ENCODE peak calls at places on chromosomes 12 and 14, in six cellular contexts. A is fibroblast of mammary gland, X is Panc1, Y is astrocyte of the spinal cord, G is kidney, W is tibial nerve. K is an unnamed sample.

GRCh38 chr12:6276936-6277615 is 33.4 kb upstream of the PLEKHG6 start:
- DNase-seq in A (no peak), X (no peak), Y (no peak), G (no peak), W (no peak), K (no peak)

GRCh38 chr14:74259513-74259912 is 20.3 kb downstream of the VSX2 start:
- DNase-seq in A (no peak), X (no peak), Y (no peak), G (no peak), W (no peak), K (no peak)

GRCh38 chr12:103771466-103771865 is 69.6 kb downstream of the NT5DC3 start:
- DNase-seq in A (peak), X (no peak), Y (peak), G (no peak), W (peak), K (peak)

GRCh38 chr12:102883204-102883799 is 33.7 kb downstream of the PAH start:
- DNase-seq in A (peak), X (peak), Y (peak), G (no peak), W (peak), K (peak)

GRCh38 chr12:94372379-94372930 is 87.2 kb downstream of the CEP83 start:
- DNase-seq in A (no peak), X (no peak), Y (no peak), G (no peak), W (no peak), K (no peak)

GRCh38 chr12:45704968-45705367 is 24.5 kb upstream of the ARID2 start:
- DNase-seq in A (no peak), X (no peak), Y (no peak), G (no peak), W (no peak), K (no peak)

GRCh38 chr12:15693233-15693911 is 95.8 kb downstream of the EPS8 start:
- DNase-seq in A (peak), X (no peak), Y (peak), G (no peak), W (no peak), K (no peak)

GRCh38 chr12:84986586-84986985 is 49.5 kb downstream of the TSPAN19 start:
- DNase-seq in A (no peak), X (no peak), Y (no peak), G (no peak), W (no peak), K (no peak)

GRCh38 chr12:19744760-19745218 is 305.5 kb downstream of the AEBP2 start:
- DNase-seq in A (peak), X (no peak), Y (peak), G (no peak), W (peak), K (peak)

GRCh38 chr14:91931478-91932088 is 15.9 kb downstream of the FBLN5 start:
- DNase-seq in A (no peak), X (no peak), Y (no peak), G (no peak), W (no peak), K (no peak)

GRCh38 chr12:131458931-131459575 is 251.8 kb upstream of the SFSWAP start:
- DNase-seq in A (no peak), X (no peak), Y (no peak), G (no peak), W (no peak), K (no peak)

GRCh38 chr12:96720363-96720705 is 186.7 kb upstream of the NEDD1 start:
- DNase-seq in A (peak), X (no peak), Y (no peak), G (no peak), W (no peak), K (no peak)

GRCh38 chr12:95131589-95132335 is 58.3 kb upstream of the NR2C1 start:
- DNase-seq in A (peak), X (no peak), Y (no peak), G (no peak), W (peak), K (peak)

GRCh38 chr12:42730286-42730685 is 140.7 kb upstream of the PRICKLE1 start:
- DNase-seq in A (peak), X (no peak), Y (peak), G (no peak), W (no peak), K (peak)

GRCh38 chr14:102584871-102585869 is 7.3 kb upstream of the RCOR1 start:
- DNase-seq in A (no peak), X (no peak), Y (no peak), G (no peak), W (no peak), K (peak)

GRCh38 chr14:103280278-103280917 is 53.6 kb upstream of the EIF5 start:
- DNase-seq in A (peak), X (no peak), Y (no peak), G (no peak), W (no peak), K (no peak)

GRCh38 chr12:6902448-6902847 is 2.2 kb upstream of the LRRC23 start:
- DNase-seq in A (no peak), X (no peak), Y (no peak), G (no peak), W (no peak), K (no peak)

GRCh38 chr12:24534632-24535031 is 414.3 kb downstream of the BCAT1 start:
- DNase-seq in A (peak), X (no peak), Y (no peak), G (peak), W (no peak), K (no peak)

GRCh38 chr12:80226576-80226975 is 127.2 kb downstream of the OTOGL start:
- DNase-seq in A (peak), X (no peak), Y (peak), G (no peak), W (no peak), K (peak)

GRCh38 chr12:71756054-71756675 is 1.5 kb downstream of the RAB21 start:
- DNase-seq in A (peak), X (no peak), Y (no peak), G (no peak), W (no peak), K (no peak)

GRCh38 chr12:120940799-120941198 is 36.6 kb upstream of the SPPL3 start:
- DNase-seq in A (peak), X (no peak), Y (no peak), G (no peak), W (no peak), K (peak)

GRCh38 chr12:65779091-65779642 is 45.1 kb upstream of the HMGA2 start:
- DNase-seq in A (peak), X (peak), Y (peak), G (no peak), W (no peak), K (peak)

GRCh38 chr12:6062427-6063378 is 61.8 kb downstream of the VWF start:
- DNase-seq in A (peak), X (peak), Y (peak), G (no peak), W (no peak), K (peak)

GRCh38 chr12:46212108-46212982 is 56.5 kb downstream of the SLC38A1 start:
- DNase-seq in A (peak), X (no peak), Y (no peak), G (no peak), W (no peak), K (no peak)

GRCh38 chr14:51942971-51943370 is 46.4 kb upstream of the RTRAF start:
- DNase-seq in A (no peak), X (no peak), Y (no peak), G (no peak), W (no peak), K (no peak)

GRCh38 chr14:101083564-101084435 is 180.3 kb upstream of the RTL1 start:
- DNase-seq in A (no peak), X (no peak), Y (no peak), G (no peak), W (no peak), K (no peak)

GRCh38 chr14:101078892-101079221 is 175.3 kb upstream of the RTL1 start:
- DNase-seq in A (no peak), X (no peak), Y (no peak), G (no peak), W (no peak), K (no peak)

GRCh38 chr14:101082036-101082435 is 178.5 kb upstream of the RTL1 start:
- DNase-seq in A (no peak), X (no peak), Y (no peak), G (no peak), W (no peak), K (no peak)

GRCh38 chr14:101082436-101083384 is 179.2 kb upstream of the RTL1 start:
- DNase-seq in A (no peak), X (no peak), Y (no peak), G (no peak), W (no peak), K (no peak)

DNA sequence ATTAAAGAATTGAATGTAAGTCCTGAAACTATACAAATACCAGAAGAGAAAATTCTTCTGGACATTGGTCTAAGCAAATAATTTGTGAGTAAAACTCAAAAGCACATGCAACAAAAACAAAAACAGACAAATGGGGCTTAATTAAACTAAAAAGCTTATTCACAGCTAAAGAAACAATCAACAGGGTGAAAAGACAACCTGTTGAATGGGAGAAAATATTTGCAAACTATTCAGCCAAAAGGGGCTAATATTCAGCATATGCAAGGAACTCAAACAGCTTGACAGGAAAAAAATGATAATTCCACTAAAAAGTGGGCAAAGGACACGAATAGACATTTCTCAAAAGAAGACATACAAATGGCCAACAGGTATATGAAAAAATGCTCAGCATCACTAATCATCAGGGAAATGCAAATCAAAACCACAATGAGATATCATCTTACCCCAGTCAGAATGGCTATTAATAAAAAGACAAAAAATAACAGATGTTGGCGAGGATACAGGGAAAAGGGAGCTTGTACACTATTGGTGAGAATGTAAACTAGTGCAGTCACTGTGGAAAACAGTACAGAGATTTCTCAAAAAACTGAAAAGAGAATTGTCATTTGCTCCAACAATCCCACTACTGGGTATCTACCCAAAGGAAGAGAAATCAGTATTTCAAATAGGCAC is 177.5 kb upstream of the RTL1 start:
- DNase-seq in A (no peak), X (no peak), Y (no peak), G (no peak), W (no peak), K (no peak)
- H3K4me3 ChIP-seq in A (no peak), X (no peak), Y (no peak), G (no peak), W (no peak), K (no peak)

DNA sequence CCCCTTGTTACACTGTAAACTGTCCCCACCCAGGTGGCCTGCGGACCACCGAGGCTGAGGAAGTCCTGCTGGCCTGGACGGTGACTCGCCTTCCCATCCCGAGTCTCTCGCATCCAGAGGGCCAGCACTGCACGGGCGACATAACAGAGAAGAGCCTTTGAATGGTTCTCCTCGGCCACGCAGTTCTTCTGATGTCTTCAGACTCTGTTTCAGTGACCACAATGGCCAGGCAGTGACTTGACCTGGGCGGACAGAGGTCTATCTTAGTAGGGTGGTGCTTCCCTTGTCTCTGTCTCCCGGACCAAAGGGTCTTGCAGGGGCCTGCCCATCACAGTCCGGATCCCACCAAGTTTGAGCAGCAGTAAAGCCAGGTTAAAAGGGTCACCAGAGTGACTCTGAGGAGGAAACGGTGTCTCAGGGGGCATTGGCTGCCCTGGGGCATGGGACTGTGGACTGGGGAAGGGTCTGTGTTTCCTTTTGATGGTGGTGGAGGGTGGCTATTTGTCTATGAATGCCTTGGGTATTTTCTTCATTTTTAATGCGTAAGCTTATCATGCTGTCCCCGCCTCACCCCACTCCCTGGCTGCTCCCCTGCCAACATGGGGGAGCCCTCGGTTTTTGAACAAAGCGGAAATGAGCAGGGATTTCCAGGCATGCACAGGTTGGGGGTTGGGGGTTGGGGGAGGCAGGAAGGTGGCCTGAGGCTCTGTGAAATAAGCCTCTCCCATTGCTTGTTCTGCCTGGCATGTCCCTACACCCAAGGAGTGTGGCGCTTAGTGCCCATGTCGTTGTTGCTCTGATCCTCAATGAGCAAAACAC is 10.3 kb downstream of the KRT85 start:
- DNase-seq in A (no peak), X (no peak), Y (no peak), G (no peak), W (no peak), K (no peak)
- TF ChIP-seq CTCF in A (no peak), X (no peak), Y (no peak), G (no peak), W (no peak), K (no peak)

DNA sequence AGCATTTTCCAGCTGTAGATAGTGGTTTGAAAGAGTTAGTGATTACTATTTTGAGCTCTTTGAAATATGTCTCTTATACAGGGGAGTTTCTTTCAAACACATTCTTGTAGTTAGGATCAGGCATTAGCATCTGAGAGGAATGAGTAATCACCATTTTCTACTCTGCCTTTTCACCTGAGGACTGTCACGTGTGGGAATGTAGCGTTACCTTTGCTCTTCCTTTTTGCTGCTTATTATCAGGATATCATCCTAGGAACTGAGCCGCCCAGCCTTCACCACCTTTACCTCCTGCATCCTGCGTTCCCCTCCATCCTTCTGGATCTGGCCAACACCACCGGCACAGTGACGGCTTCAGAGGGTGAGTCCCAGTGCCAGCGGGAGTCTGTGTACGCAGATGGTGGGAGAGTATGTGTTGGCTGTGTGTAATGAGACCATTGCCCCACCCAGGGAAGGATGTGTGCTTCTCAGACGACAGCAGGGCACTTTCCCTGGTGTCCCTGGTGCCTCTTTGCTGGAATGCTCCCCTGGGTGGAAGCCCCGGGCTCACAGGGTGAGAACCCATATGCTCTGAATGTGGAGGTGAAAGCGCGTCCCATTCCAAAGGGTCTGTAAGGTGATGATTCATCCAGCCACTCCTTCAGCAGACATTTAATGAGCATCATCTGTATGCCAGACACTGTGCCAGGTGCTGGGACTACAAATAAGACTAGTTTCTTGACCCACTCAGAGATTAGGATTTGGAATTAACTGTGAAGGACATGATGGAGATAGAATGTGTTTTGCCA is 27.5 kb downstream of the GSG1 start:
- DNase-seq in A (no peak), X (no peak), Y (no peak), G (no peak), W (no peak), K (no peak)
- H3K4me3 ChIP-seq in A (no peak), X (no peak), Y (no peak), G (no peak), W (no peak), K (no peak)

GRCh38 chr14:104726600-104727451 is 2.8 kb downstream of the ADSS1 start:
- DNase-seq in A (no peak), X (no peak), Y (no peak), G (no peak), W (no peak), K (no peak)
- TF ChIP-seq CTCF in A (no peak), X (peak), Y (peak), G (no peak), W (no peak), K (peak)

GRCh38 chr12:92170050-92170449 is 24.4 kb upstream of the BTG1 start:
- DNase-seq in A (no peak), X (no peak), Y (no peak), G (no peak), W (no peak), K (no peak)

GRCh38 chr12:92178340-92178739 is 32.7 kb upstream of the BTG1 start:
- DNase-seq in A (no peak), X (no peak), Y (no peak), G (no peak), W (no peak), K (no peak)

GRCh38 chr12:92175961-92176360 is 30.3 kb upstream of the BTG1 start:
- DNase-seq in A (no peak), X (no peak), Y (no peak), G (no peak), W (no peak), K (no peak)
- H3K4me3 ChIP-seq in A (no peak), X (no peak), Y (no peak), G (no peak), W (no peak), K (no peak)

GRCh38 chr14:34874386-34875030 is 652 bp downstream of the BAZ1A start:
- DNase-seq in A (peak), X (no peak), Y (peak), G (peak), W (peak), K (peak)
- TF ChIP-seq CTCF in A (no peak), X (peak), Y (peak), G (no peak), W (no peak), K (peak)

GRCh38 chr12:111687255-111687654 is 1.4 kb downstream of the ACAD10 start:
- DNase-seq in A (no peak), X (no peak), Y (no peak), G (no peak), W (no peak), K (no peak)
- H3K4me3 ChIP-seq in A (no peak), X (no peak), Y (no peak), G (peak), W (no peak), K (no peak)

DNA sequence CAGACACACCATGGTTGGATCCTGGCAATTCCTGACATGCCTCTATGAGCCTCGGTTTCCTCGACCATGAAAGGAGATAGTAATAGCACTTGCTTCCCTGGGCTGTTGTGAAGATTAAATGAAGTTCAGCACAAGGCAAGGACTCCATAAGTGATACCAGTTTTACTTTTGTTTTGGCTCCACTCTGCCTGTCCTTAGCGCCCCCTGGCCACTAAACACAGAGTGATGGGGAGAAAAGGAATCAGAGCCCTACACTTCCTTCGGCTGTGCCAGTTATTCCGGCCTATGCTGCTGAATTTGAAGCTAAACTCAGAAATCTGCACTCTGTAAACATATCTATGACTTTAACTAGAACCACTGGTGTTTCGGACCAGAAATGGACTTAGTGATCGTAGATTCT is 173.8 kb downstream of the C12orf75 start:
- DNase-seq in A (no peak), X (no peak), Y (no peak), G (no peak), W (no peak), K (no peak)
- TF ChIP-seq CTCF in A (no peak), X (peak), Y (no peak), G (no peak), W (no peak), K (no peak)

DNA sequence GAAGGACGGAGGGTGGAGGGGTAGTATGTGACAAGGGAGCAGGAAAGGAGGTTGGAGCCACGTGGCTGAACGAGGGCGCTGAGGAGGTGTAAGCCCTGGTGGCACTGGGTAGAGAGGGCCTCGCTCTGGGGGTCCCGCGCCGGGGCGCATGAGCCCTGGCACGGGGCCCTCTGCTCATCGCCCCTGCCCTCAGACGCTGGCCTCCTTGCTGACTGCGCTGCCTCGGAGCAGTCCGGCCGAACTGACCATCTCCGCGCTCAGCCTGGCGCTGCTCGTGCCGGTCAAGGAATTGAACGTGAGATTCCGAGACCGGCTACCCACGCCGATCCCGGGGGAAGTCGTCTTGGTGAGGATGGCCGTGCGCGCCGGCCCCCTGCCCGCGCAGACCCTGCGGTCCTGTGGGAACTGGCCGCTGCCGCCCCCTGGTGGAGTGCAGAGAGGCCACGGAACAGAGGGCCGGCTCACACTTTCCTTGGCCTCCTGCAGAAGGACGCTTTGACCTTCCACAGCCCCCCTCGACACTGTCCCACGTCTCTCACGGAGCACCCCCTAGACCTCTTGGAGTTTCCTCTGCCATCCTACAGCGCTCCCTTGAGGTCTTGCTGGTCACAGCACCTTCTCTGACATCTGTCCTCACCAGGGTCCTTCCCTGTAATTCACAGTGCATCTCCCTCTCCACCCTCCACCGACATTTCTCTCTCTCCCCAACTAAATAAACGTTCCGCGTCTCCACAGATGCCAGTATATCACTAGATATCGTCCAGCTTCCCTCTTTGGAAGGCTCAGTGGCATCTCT is 10.5 kb downstream of the ARHGEF25 start:
- DNase-seq in A (peak), X (no peak), Y (no peak), G (peak), W (peak), K (no peak)
- H3K4me3 ChIP-seq in A (peak), X (peak), Y (peak), G (peak), W (peak), K (peak)

GRCh38 chr12:124814741-124815613 is 48.7 kb downstream of the SCARB1 start:
- DNase-seq in A (no peak), X (no peak), Y (no peak), G (no peak), W (peak), K (no peak)
- TF ChIP-seq CTCF in A (no peak), X (no peak), Y (no peak), G (no peak), W (no peak), K (no peak)